ENCODE peak calls at places on chromosomes 11 and 22, in seven cellular contexts. P is stimulated activated CD4-positive, alpha-beta T cell treated with anti-CD3 and anti-CD28 coated beads, Interleukin-1b, Interleukin-23, amount 100 ng/mL, for 24 hours; Y is GM23338; J is NCI-H345; G is HT-29; M is lower leg skin; I is nucleus accumbens. F is an unnamed sample.

GRCh38 chr11:109422755-109423113 is 744 bp downstream of the C11orf87 start:
- DNase-seq in P (no peak), Y (peak), J (peak), G (no peak), M (no peak), I (no peak), F (no peak)

GRCh38 chr11:61162092-61162935 is 1.1 kb upstream of the VPS37C start:
- DNase-seq in P (no peak), Y (peak), J (peak), G (peak), M (peak), I (peak), F (no peak)

GRCh38 chr22:37741312-37741795 is 44.5 kb downstream of the TRIOBP start:
- DNase-seq in P (no peak), Y (peak), J (peak), G (peak), M (peak), I (no peak), F (no peak)

GRCh38 chr22:39712938-39713525 is 142.5 kb downstream of the CACNA1I start:
- DNase-seq in P (no peak), Y (no peak), J (no peak), G (no peak), M (no peak), I (no peak), F (no peak)

GRCh38 chr22:18145676-18146388 is 4.1 kb upstream of the USP18 start:
- DNase-seq in P (no peak), Y (no peak), J (no peak), G (no peak), M (no peak), I (no peak), F (no peak)

GRCh38 chr11:66637557-66638176 is 836 bp upstream of the RBM4 start:
- DNase-seq in P (no peak), Y (peak), J (no peak), G (no peak), M (no peak), I (no peak), F (no peak)

GRCh38 chr11:95453616-95454118 is 222.7 kb upstream of the SESN3 start:
- DNase-seq in P (no peak), Y (no peak), J (peak), G (no peak), M (peak), I (peak), F (no peak)

GRCh38 chr11:17767301-17767885 is 32.8 kb downstream of the KCNC1 start:
- DNase-seq in P (no peak), Y (no peak), J (no peak), G (no peak), M (no peak), I (no peak), F (no peak)

GRCh38 chr22:47918276-47918928 is 1156.0 kb downstream of the TBC1D22A start:
- DNase-seq in P (peak), Y (no peak), J (no peak), G (no peak), M (peak), I (no peak), F (no peak)

GRCh38 chr11:106961518-106961917 is 56.8 kb downstream of the GUCY1A2 start:
- DNase-seq in P (no peak), Y (no peak), J (no peak), G (no peak), M (no peak), I (no peak), F (no peak)

GRCh38 chr11:67315325-67315909 is 12.1 kb downstream of the SSH3 start:
- DNase-seq in P (no peak), Y (no peak), J (no peak), G (no peak), M (peak), I (no peak), F (no peak)

GRCh38 chr11:86091566-86091965 is 22.7 kb upstream of the PICALM start:
- DNase-seq in P (no peak), Y (no peak), J (no peak), G (no peak), M (no peak), I (no peak), F (no peak)

GRCh38 chr11:93361435-93361834 is 30.9 kb downstream of the DEUP1 start:
- DNase-seq in P (no peak), Y (no peak), J (no peak), G (no peak), M (no peak), I (no peak), F (no peak)

GRCh38 chr11:18769802-18770456 is 21.7 kb downstream of the PTPN5 start:
- DNase-seq in P (no peak), Y (peak), J (no peak), G (peak), M (no peak), I (no peak), F (no peak)

GRCh38 chr22:37231406-37232139 is 12.5 kb downstream of the RAC2 start:
- DNase-seq in P (no peak), Y (no peak), J (no peak), G (no peak), M (no peak), I (no peak), F (no peak)

GRCh38 chr22:20384865-20385264 is 9.1 kb upstream of the ZNF74 start:
- DNase-seq in P (no peak), Y (no peak), J (no peak), G (no peak), M (no peak), I (no peak), F (no peak)

GRCh38 chr11:127202105-127202504 is 201.5 kb upstream of the KIRREL3 start:
- DNase-seq in P (no peak), Y (no peak), J (no peak), G (no peak), M (no peak), I (no peak), F (no peak)

GRCh38 chr11:79427126-79427525 is 13.7 kb downstream of the TENM4 start:
- DNase-seq in P (no peak), Y (no peak), J (no peak), G (no peak), M (no peak), I (no peak), F (no peak)

GRCh38 chr11:40273192-40273732 is 1186.2 kb downstream of the LRRC4C start:
- DNase-seq in P (no peak), Y (no peak), J (no peak), G (no peak), M (no peak), I (no peak), F (no peak)

GRCh38 chr11:77819921-77820564 is 479 bp downstream of the RSF1 start:
- DNase-seq in P (peak), Y (peak), J (peak), G (peak), M (peak), I (peak), F (peak)

GRCh38 chr11:35073691-35074382 is 65.1 kb upstream of the CD44 start:
- DNase-seq in P (no peak), Y (no peak), J (no peak), G (no peak), M (no peak), I (no peak), F (no peak)

GRCh38 chr11:66068923-66069714 is 953 bp upstream of the PACS1 start:
- DNase-seq in P (no peak), Y (peak), J (peak), G (peak), M (peak), I (peak), F (no peak)

GRCh38 chr11:72741429-72741833 is 10.8 kb downstream of the ARAP1 start:
- DNase-seq in P (no peak), Y (peak), J (no peak), G (no peak), M (no peak), I (no peak), F (no peak)

GRCh38 chr11:107691003-107691402 is 20.9 kb downstream of the SLN start:
- DNase-seq in P (no peak), Y (no peak), J (no peak), G (no peak), M (no peak), I (no peak), F (no peak)

GRCh38 chr11:82494988-82495432 is 238.7 kb downstream of the FAM181B start:
- DNase-seq in P (no peak), Y (peak), J (no peak), G (peak), M (no peak), I (no peak), F (peak)

GRCh38 chr22:36125994-36126531 is 34.5 kb downstream of the APOL3 start:
- DNase-seq in P (no peak), Y (no peak), J (no peak), G (no peak), M (no peak), I (no peak), F (no peak)

GRCh38 chr22:35037089-35037488 is 28.9 kb upstream of the ISX start:
- DNase-seq in P (no peak), Y (peak), J (no peak), G (peak), M (no peak), I (no peak), F (no peak)

GRCh38 chr22:17601031-17601430 is 27.5 kb downstream of the ATP6V1E1 start:
- DNase-seq in P (no peak), Y (no peak), J (no peak), G (peak), M (no peak), I (no peak), F (no peak)

GRCh38 chr11:130179396-130180306 is 20.1 kb downstream of the ST14 start:
- DNase-seq in P (no peak), Y (no peak), J (peak), G (peak), M (no peak), I (no peak), F (no peak)

GRCh38 chr22:32695451-32695891 is 106.0 kb upstream of the TIMP3 start:
- DNase-seq in P (no peak), Y (no peak), J (no peak), G (peak), M (no peak), I (no peak), F (no peak)

GRCh38 chr11:69816671-69817070 is 2.5 kb downstream of the FGF3 start:
- DNase-seq in P (no peak), Y (peak), J (no peak), G (no peak), M (no peak), I (no peak), F (no peak)

GRCh38 chr22:23790819-23791736 is 4.3 kb downstream of the SMARCB1 start:
- DNase-seq in P (no peak), Y (no peak), J (no peak), G (no peak), M (no peak), I (no peak), F (no peak)